ENCODE peak calls at places on chromosome 22, in ten cellular contexts. P is fibroblast of the conjunctiva; V is T-cell; G is midbrain; U is stimulated activated CD8-positive, alpha-beta memory T cell treated with anti-CD3 and anti-CD28 coated beads, Interleukin-2, amount 100 ng/mL, for 48 hours; C is CD8-positive, alpha-beta memory T cell; S is EL; D is NCI-H446; J is DMS153; O is astrocyte of the spinal cord. N is an unnamed sample.

GRCh38 chr22:37907036-37907954 is 1.2 kb downstream of the MICALL1 start:
- DNase-seq in J (no peak), G (no peak), U (no peak), O (no peak), S (peak), P (no peak), C (peak), D (no peak), V (no peak), N (no peak)

GRCh38 chr22:37169947-37170688 is 17.9 kb downstream of the C1QTNF6 start:
- DNase-seq in V (no peak), J (no peak), U (no peak), P (no peak), S (no peak), O (no peak), D (no peak), G (no peak), C (peak), N (no peak)

GRCh38 chr22:20549232-20549841 is 41.9 kb downstream of the MED15 start:
- DNase-seq in S (peak), D (peak), P (no peak), U (no peak), C (peak), J (no peak), V (peak), O (peak), G (no peak), N (no peak)

GRCh38 chr22:43186272-43187170 is at the start of gene TTLL12:
- DNase-seq in C (peak), V (peak), P (no peak), U (peak), J (no peak), S (peak), D (peak), G (peak), O (peak), N (no peak)

GRCh38 chr22:20781272-20781990 is 7.5 kb downstream of the SERPIND1 start:
- DNase-seq in J (no peak), V (no peak), C (no peak), O (no peak), G (no peak), D (no peak), U (no peak), P (no peak), S (no peak), N (no peak)

GRCh38 chr22:44158766-44159165 is 22.0 kb upstream of the PARVG start:
- DNase-seq in S (no peak), U (no peak), C (no peak), G (no peak), P (no peak), D (peak), O (no peak), V (no peak), J (no peak), N (no peak)

GRCh38 chr22:36999463-36999862 is 19.8 kb downstream of the TST start:
- DNase-seq in O (no peak), V (no peak), C (no peak), U (no peak), J (no peak), P (no peak), G (no peak), D (no peak), S (no peak), N (no peak)

GRCh38 chr22:19063581-19064353 is 58.4 kb downstream of the DGCR2 start:
- DNase-seq in J (no peak), O (no peak), P (no peak), V (no peak), C (no peak), S (no peak), G (no peak), D (no peak), U (no peak), N (no peak)

GRCh38 chr22:17218341-17218740 is 894 bp downstream of the ADA2 start:
- DNase-seq in P (no peak), S (no peak), J (no peak), U (no peak), O (no peak), C (no peak), V (no peak), G (no peak), D (no peak), N (no peak)

GRCh38 chr22:24128024-24128423 is 53.3 kb upstream of the SUSD2 start:
- DNase-seq in D (no peak), P (no peak), J (no peak), O (no peak), S (peak), V (no peak), U (no peak), C (no peak), G (no peak), N (no peak)

GRCh38 chr22:25110596-25110845 is 89.1 kb upstream of the CRYBB3 start:
- DNase-seq in U (no peak), J (no peak), G (no peak), S (no peak), V (no peak), P (no peak), D (no peak), O (no peak), C (no peak), N (no peak)

GRCh38 chr22:43479962-43480361 is 68.1 kb downstream of the MPPED1 start:
- DNase-seq in G (no peak), P (no peak), J (no peak), C (no peak), S (no peak), D (no peak), V (no peak), U (no peak), O (no peak), N (no peak)

GRCh38 chr22:37469416-37470086 is 16.6 kb downstream of the MFNG start:
- DNase-seq in U (no peak), S (no peak), V (no peak), G (no peak), P (no peak), J (no peak), D (no peak), C (no peak), O (no peak), N (no peak)

GRCh38 chr22:49765951-49766350 is 61.7 kb downstream of the BRD1 start:
- DNase-seq in G (no peak), P (no peak), C (no peak), V (no peak), O (no peak), J (no peak), S (no peak), D (no peak), U (no peak), N (no peak)

GRCh38 chr22:25736378-25737011 is 5.5 kb upstream of the MYO18B start:
- DNase-seq in J (no peak), O (no peak), U (peak), P (no peak), D (no peak), S (no peak), C (peak), V (no peak), G (no peak), N (no peak)

GRCh38 chr22:28241637-28242290 is 322.7 kb upstream of the PITPNB start:
- DNase-seq in S (no peak), O (no peak), G (no peak), V (no peak), D (no peak), J (no peak), P (no peak), U (no peak), C (no peak), N (no peak)

GRCh38 chr22:46935506-46936377 is 173.3 kb downstream of the TBC1D22A start:
- DNase-seq in U (no peak), O (no peak), P (no peak), V (no peak), C (no peak), S (no peak), G (no peak), J (no peak), D (no peak), N (no peak)

GRCh38 chr22:22194931-22195264 is 49.7 kb upstream of the VPREB1 start:
- DNase-seq in J (no peak), G (no peak), S (no peak), P (no peak), O (no peak), U (no peak), V (no peak), D (no peak), C (no peak), N (no peak)

GRCh38 chr22:49372111-49372529 is 455.6 kb downstream of the BRD1 start:
- DNase-seq in J (no peak), P (no peak), S (no peak), C (no peak), U (no peak), G (no peak), O (no peak), D (no peak), V (no peak), N (no peak)

GRCh38 chr22:32752868-32753520 is 48.5 kb upstream of the TIMP3 start:
- DNase-seq in U (no peak), D (no peak), S (peak), V (no peak), G (no peak), C (no peak), J (no peak), O (peak), P (peak), N (no peak)

GRCh38 chr22:44404341-44405020 is 91.7 kb upstream of the SHISAL1 start:
- DNase-seq in C (no peak), P (no peak), U (no peak), D (no peak), J (no peak), V (no peak), O (no peak), S (no peak), G (no peak), N (no peak)

GRCh38 chr22:25749420-25750169 is 7.6 kb downstream of the MYO18B start:
- DNase-seq in C (no peak), V (no peak), O (no peak), P (no peak), J (no peak), S (no peak), G (no peak), D (no peak), U (no peak), N (no peak)